ENCODE peak calls at places on chromosome 20, in four cellular contexts. O is activated CD8-positive, alpha-beta memory T cell treated with anti-CD3 and anti-CD28 coated beads, Interleukin-2, amount 50 U/mL, for 4 hours; B is stimulated activated CD4-positive, alpha-beta T cell treated with anti-CD3 and anti-CD28 coated beads, Interleukin-4, amount 100 ng/mL, for 24 hours; T is NCI-H2171 treated with DMSO at 0.1 percent for 48 hours. N is an unnamed sample.

GRCh38 chr20:46207031-46207549 is 89.0 kb downstream of the CD40 start:
- DNase-seq in O (no peak), B (no peak), T (no peak), N (no peak)

GRCh38 chr20:47099749-47100515 is 205.3 kb downstream of the EYA2 start:
- DNase-seq in O (no peak), B (no peak), T (no peak), N (no peak)

GRCh38 chr20:37353285-37353849 is 7.4 kb downstream of the SRC start:
- DNase-seq in O (no peak), B (no peak), T (no peak), N (no peak)

GRCh38 chr20:56566621-56567020 is 33.6 kb downstream of the FAM209B start:
- DNase-seq in O (no peak), B (no peak), T (no peak), N (peak)

GRCh38 chr20:19964289-19965263 is 52.6 kb upstream of the NAA20 start:
- DNase-seq in O (no peak), B (no peak), T (peak), N (no peak)

GRCh38 chr20:45727044-45727443 is 4.9 kb downstream of the SPINT4 start:
- DNase-seq in O (no peak), B (no peak), T (no peak), N (no peak)

GRCh38 chr20:55186228-55186627 is 710.8 kb downstream of the DOK5 start:
- DNase-seq in O (no peak), B (no peak), T (no peak), N (no peak)

GRCh38 chr20:62066339-62066982 is 780 bp upstream of the TAF4 start:
- DNase-seq in O (no peak), B (peak), T (peak), N (peak)

GRCh38 chr20:62860391-62860923 is 1.2 kb downstream of the TCFL5 start:
- DNase-seq in O (no peak), B (no peak), T (peak), N (no peak)

GRCh38 chr20:25077610-25078169 is 4.3 kb downstream of the VSX1 start:
- DNase-seq in O (no peak), B (no peak), T (no peak), N (no peak)

GRCh38 chr20:10476319-10476724 is 41.2 kb downstream of the SLX4IP start:
- DNase-seq in O (no peak), B (no peak), T (no peak), N (no peak)

GRCh38 chr20:25285091-25285647 is 37.3 kb downstream of the PYGB start:
- DNase-seq in O (peak), B (no peak), T (peak), N (no peak)